ENCODE peak calls at places on chromosomes 12 and 14, in six cellular contexts. One of them, this sample, is unnamed.

GRCh38 chr14:63091394-63091996 is 46.2 kb upstream of the KCNH5 start:
- DNase-seq in HEK293T: no peak
- DNase-seq in AG08395: no peak
- DNase-seq in heart left ventricle: no peak
- DNase-seq in NAMALWA: no peak
- DNase-seq in adipocyte: no peak
- DNase-seq in this sample: no peak

GRCh38 chr12:53695148-53696138 is 19.6 kb upstream of the ATP5MC2 start:
- DNase-seq in HEK293T: peak; percentile 70
- DNase-seq in AG08395: peak; percentile 80
- DNase-seq in heart left ventricle: peak; percentile 67
- DNase-seq in NAMALWA: no peak
- DNase-seq in adipocyte: peak; percentile 75
- DNase-seq in this sample: no peak

GRCh38 chr12:69880566-69880965 is 55.5 kb downstream of the MYRFL start:
- DNase-seq in HEK293T: no peak
- DNase-seq in AG08395: no peak
- DNase-seq in heart left ventricle: no peak
- DNase-seq in NAMALWA: peak; percentile 47
- DNase-seq in adipocyte: peak; percentile 16
- DNase-seq in this sample: no peak

GRCh38 chr14:23067847-23068791 is 10.8 kb upstream of the CDH24 start:
- DNase-seq in HEK293T: no peak
- DNase-seq in AG08395: no peak
- DNase-seq in heart left ventricle: no peak
- DNase-seq in NAMALWA: no peak
- DNase-seq in adipocyte: no peak
- DNase-seq in this sample: no peak

GRCh38 chr12:26119391-26119981 is 5.4 kb downstream of the BHLHE41 start:
- DNase-seq in HEK293T: peak; percentile 20
- DNase-seq in AG08395: peak; percentile 55
- DNase-seq in heart left ventricle: no peak
- DNase-seq in NAMALWA: peak; percentile 75
- DNase-seq in adipocyte: peak; percentile 88
- DNase-seq in this sample: peak; percentile 48

GRCh38 chr14:24483604-24484252 is 24.3 kb downstream of the CMA1 start:
- DNase-seq in HEK293T: no peak
- DNase-seq in AG08395: peak; percentile 16
- DNase-seq in heart left ventricle: no peak
- DNase-seq in NAMALWA: peak; percentile 11
- DNase-seq in adipocyte: no peak
- DNase-seq in this sample: no peak

GRCh38 chr14:28142400-28143015 is 624.1 kb upstream of the FOXG1 start:
- DNase-seq in HEK293T: peak; percentile 15
- DNase-seq in AG08395: no peak
- DNase-seq in heart left ventricle: no peak
- DNase-seq in NAMALWA: peak; percentile 2
- DNase-seq in adipocyte: peak; percentile 10
- DNase-seq in this sample: peak; percentile 14

GRCh38 chr14:94396628-94397210 is 8.3 kb upstream of the SERPINA1 start:
- DNase-seq in HEK293T: no peak
- DNase-seq in AG08395: no peak
- DNase-seq in heart left ventricle: no peak
- DNase-seq in NAMALWA: no peak
- DNase-seq in adipocyte: no peak
- DNase-seq in this sample: no peak

GRCh38 chr12:114700392-114701103 is 16.6 kb upstream of the TBX3 start:
- DNase-seq in HEK293T: no peak
- DNase-seq in AG08395: no peak
- DNase-seq in heart left ventricle: no peak
- DNase-seq in NAMALWA: no peak
- DNase-seq in adipocyte: no peak
- DNase-seq in this sample: no peak

GRCh38 chr12:114245555-114245954 is 160.4 kb downstream of the TBX5 start:
- DNase-seq in HEK293T: no peak
- DNase-seq in AG08395: no peak
- DNase-seq in heart left ventricle: no peak
- DNase-seq in NAMALWA: no peak
- DNase-seq in adipocyte: no peak
- DNase-seq in this sample: no peak